ENCODE peak calls at places on chromosomes 1 and 21, in six cellular contexts. One of them, this sample, is unnamed.

GRCh38 chr1:186948542-186948941 is 119.8 kb downstream of the PLA2G4A start:
- DNase-seq in fibroblast of mammary gland: no peak
- DNase-seq in osteoblast: no peak
- DNase-seq in A172: no peak
- DNase-seq in A673: no peak
- DNase-seq in amniotic stem cell: no peak
- DNase-seq in this sample: no peak

GRCh38 chr1:7940745-7941436 is at the start of gene TNFRSF9:
- DNase-seq in osteoblast: no peak
- DNase-seq in A673: no peak
- DNase-seq in A172: peak; percentile 64
- DNase-seq in amniotic stem cell: no peak
- DNase-seq in fibroblast of mammary gland: peak; percentile 60
- DNase-seq in this sample: peak; percentile 2

GRCh38 chr1:41135196-41135947 is 106.7 kb downstream of the SCMH1 start:
- DNase-seq in A172: no peak
- DNase-seq in osteoblast: no peak
- DNase-seq in A673: peak; percentile 60
- DNase-seq in fibroblast of mammary gland: no peak
- DNase-seq in amniotic stem cell: no peak
- DNase-seq in this sample: no peak

GRCh38 chr1:52487632-52488031 is 65.3 kb downstream of the TUT4 start:
- DNase-seq in A673: no peak
- DNase-seq in amniotic stem cell: no peak
- DNase-seq in fibroblast of mammary gland: no peak
- DNase-seq in osteoblast: no peak
- DNase-seq in A172: no peak
- DNase-seq in this sample: no peak

GRCh38 chr1:54471588-54471987 is 65.4 kb upstream of the SSBP3 start:
- DNase-seq in amniotic stem cell: no peak
- DNase-seq in A673: no peak
- DNase-seq in osteoblast: peak; percentile 75
- DNase-seq in fibroblast of mammary gland: no peak
- DNase-seq in A172: no peak
- DNase-seq in this sample: no peak

GRCh38 chr1:214492405-214493075 is 58.9 kb downstream of the PTPN14 start:
- DNase-seq in fibroblast of mammary gland: peak; percentile 24
- DNase-seq in amniotic stem cell: no peak
- DNase-seq in osteoblast: no peak
- DNase-seq in A673: no peak
- DNase-seq in A172: no peak
- DNase-seq in this sample: no peak

GRCh38 chr1:157963713-157964112 is 29.7 kb upstream of the KIRREL1 start:
- DNase-seq in A673: peak; percentile 94
- DNase-seq in A172: peak; percentile 73
- DNase-seq in amniotic stem cell: peak; percentile 21
- DNase-seq in osteoblast: no peak
- DNase-seq in fibroblast of mammary gland: peak; percentile 71
- DNase-seq in this sample: no peak

GRCh38 chr1:75430526-75430925 is 180.4 kb downstream of the SLC44A5 start:
- DNase-seq in A172: no peak
- DNase-seq in fibroblast of mammary gland: no peak
- DNase-seq in A673: no peak
- DNase-seq in amniotic stem cell: no peak
- DNase-seq in osteoblast: no peak
- DNase-seq in this sample: no peak

GRCh38 chr1:22176258-22176657 is 33.4 kb upstream of the WNT4 start:
- DNase-seq in osteoblast: no peak
- DNase-seq in fibroblast of mammary gland: no peak
- DNase-seq in A172: no peak
- DNase-seq in amniotic stem cell: no peak
- DNase-seq in A673: no peak
- DNase-seq in this sample: peak; percentile 64

GRCh38 chr1:96365076-96365475 is 356.5 kb upstream of the PTBP2 start:
- DNase-seq in A172: no peak
- DNase-seq in fibroblast of mammary gland: peak; percentile 53
- DNase-seq in amniotic stem cell: no peak
- DNase-seq in osteoblast: no peak
- DNase-seq in A673: no peak
- DNase-seq in this sample: no peak

GRCh38 chr1:154192476-154192875 is 576 bp upstream of the TPM3 start:
- DNase-seq in amniotic stem cell: no peak
- DNase-seq in fibroblast of mammary gland: no peak
- DNase-seq in A172: no peak
- DNase-seq in osteoblast: no peak
- DNase-seq in A673: no peak
- DNase-seq in this sample: no peak

GRCh38 chr1:205719762-205720161 is 30.2 kb downstream of the NUCKS1 start:
- DNase-seq in fibroblast of mammary gland: no peak
- DNase-seq in osteoblast: no peak
- DNase-seq in amniotic stem cell: no peak
- DNase-seq in A673: no peak
- DNase-seq in A172: no peak
- DNase-seq in this sample: no peak

GRCh38 chr1:25653558-25653957 is 37.0 kb downstream of the MAN1C1 start:
- DNase-seq in A673: no peak
- DNase-seq in fibroblast of mammary gland: no peak
- DNase-seq in amniotic stem cell: no peak
- DNase-seq in osteoblast: no peak
- DNase-seq in A172: no peak
- DNase-seq in this sample: no peak

GRCh38 chr1:244456586-244456985 is 4.5 kb upstream of the CATSPERE start:
- DNase-seq in A673: no peak
- DNase-seq in amniotic stem cell: no peak
- DNase-seq in fibroblast of mammary gland: no peak
- DNase-seq in A172: no peak
- DNase-seq in osteoblast: no peak
- DNase-seq in this sample: no peak

GRCh38 chr21:20997308-20997632 is 939 bp upstream of the NCAM2 start:
- DNase-seq in A673: no peak
- DNase-seq in A172: no peak
- DNase-seq in amniotic stem cell: no peak
- DNase-seq in osteoblast: no peak
- DNase-seq in fibroblast of mammary gland: no peak
- DNase-seq in this sample: no peak